ENCODE peak calls at places on chromosomes 1 and 21, in five cellular contexts. Q is adrenal gland, A is cardiac muscle cell, H is upper lobe of right lung, P is fibroblast of lung. C is an unnamed sample.

GRCh38 chr1:94481473-94481933 is 60.1 kb downstream of the F3 start:
- DNase-seq in Q (peak), A (peak), H (peak), P (peak), C (no peak)

GRCh38 chr1:231424950-231425805 is 3.1 kb upstream of the EGLN1 start:
- DNase-seq in Q (no peak), A (no peak), H (no peak), P (no peak), C (no peak)

GRCh38 chr21:42094811-42095210 is 23.7 kb downstream of the UMODL1 start:
- DNase-seq in Q (no peak), A (no peak), H (no peak), P (no peak), C (no peak)

GRCh38 chr1:116424438-116424837 is 51.4 kb downstream of the ATP1A1 start:
- DNase-seq in Q (no peak), A (no peak), H (no peak), P (no peak), C (no peak)

GRCh38 chr1:228530951-228531731 is 44.0 kb downstream of the RNF187 start:
- DNase-seq in Q (no peak), A (no peak), H (peak), P (no peak), C (no peak)

GRCh38 chr1:198636391-198636790 is 2.4 kb upstream of the PTPRC start:
- DNase-seq in Q (no peak), A (no peak), H (no peak), P (no peak), C (no peak)

GRCh38 chr1:212118167-212118871 is 82.8 kb downstream of the DTL start:
- DNase-seq in Q (no peak), A (no peak), H (no peak), P (peak), C (no peak)

GRCh38 chr1:37255111-37255795 is 219.1 kb upstream of the ZC3H12A start:
- DNase-seq in Q (peak), A (peak), H (no peak), P (no peak), C (no peak)

GRCh38 chr1:181318022-181318857 is 165.1 kb upstream of the CACNA1E start:
- DNase-seq in Q (no peak), A (peak), H (no peak), P (no peak), C (no peak)

GRCh38 chr1:47596328-47596727 is 158.5 kb downstream of the FOXD2 start:
- DNase-seq in Q (no peak), A (no peak), H (no peak), P (no peak), C (no peak)

GRCh38 chr21:39650306-39650705 is 37.6 kb downstream of the B3GALT5 start:
- DNase-seq in Q (no peak), A (no peak), H (peak), P (no peak), C (no peak)

GRCh38 chr1:38138498-38139233 is 92.1 kb upstream of the POU3F1 start:
- DNase-seq in Q (peak), A (peak), H (peak), P (peak), C (no peak)

GRCh38 chr1:10678852-10679251 is 117.6 kb downstream of the CASZ1 start:
- DNase-seq in Q (no peak), A (no peak), H (no peak), P (no peak), C (no peak)

GRCh38 chr1:87449348-87449963 is 120.8 kb downstream of the LMO4 start:
- DNase-seq in Q (peak), A (peak), H (no peak), P (peak), C (peak)

GRCh38 chr1:110196917-110197782 is 13.0 kb upstream of the KCNC4 start:
- DNase-seq in Q (peak), A (peak), H (no peak), P (no peak), C (no peak)

GRCh38 chr1:245611251-245611650 is 456.5 kb downstream of the KIF26B start:
- DNase-seq in Q (no peak), A (no peak), H (no peak), P (no peak), C (no peak)

GRCh38 chr1:40712405-40712944 is 21.0 kb downstream of the NFYC start:
- DNase-seq in Q (peak), A (no peak), H (no peak), P (no peak), C (no peak)

GRCh38 chr1:160639652-160640051 is 7.2 kb downstream of the SLAMF1 start:
- DNase-seq in Q (no peak), A (no peak), H (no peak), P (no peak), C (no peak)

GRCh38 chr1:4081806-4082645 is 182.0 kb upstream of the C1orf174 start:
- DNase-seq in Q (no peak), A (no peak), H (peak), P (no peak), C (no peak)

GRCh38 chr1:187654635-187655034 is 825.9 kb downstream of the PLA2G4A start:
- DNase-seq in Q (no peak), A (no peak), H (no peak), P (peak), C (no peak)

GRCh38 chr1:39110882-39111281 is 84.7 kb downstream of the NDUFS5 start:
- DNase-seq in Q (no peak), A (no peak), H (no peak), P (peak), C (no peak)

GRCh38 chr1:57422271-57423134 is 1.4 kb downstream of the DAB1 start:
- DNase-seq in Q (no peak), A (peak), H (no peak), P (peak), C (no peak)

GRCh38 chr1:180261524-180262160 is 31.6 kb downstream of the LHX4 start:
- DNase-seq in Q (no peak), A (no peak), H (no peak), P (peak), C (no peak)

GRCh38 chr1:233114860-233115259 is 164.4 kb downstream of the NTPCR start:
- DNase-seq in Q (no peak), A (no peak), H (no peak), P (no peak), C (no peak)

GRCh38 chr1:180693564-180694244 is 61.9 kb downstream of the XPR1 start:
- DNase-seq in Q (no peak), A (no peak), H (no peak), P (no peak), C (no peak)

GRCh38 chr1:226990133-226990716 is 50.1 kb downstream of the COQ8A start:
- DNase-seq in Q (peak), A (no peak), H (no peak), P (no peak), C (no peak)

GRCh38 chr1:238811211-238811610 is 575.2 kb upstream of the CHRM3 start:
- DNase-seq in Q (no peak), A (no peak), H (no peak), P (peak), C (no peak)

GRCh38 chr1:151936653-151937052 is 27.3 kb upstream of the THEM4 start:
- DNase-seq in Q (no peak), A (peak), H (no peak), P (no peak), C (no peak)

GRCh38 chr1:151715726-151716404 is 738 bp downstream of the CELF3 start:
- DNase-seq in Q (no peak), A (peak), H (no peak), P (no peak), C (no peak)

GRCh38 chr1:228004331-228004871 is 2.4 kb upstream of the WNT3A start:
- DNase-seq in Q (no peak), A (peak), H (no peak), P (no peak), C (no peak)

GRCh38 chr1:192633533-192634258 is 2.3 kb upstream of the RGS13 start:
- DNase-seq in Q (no peak), A (no peak), H (no peak), P (peak), C (no peak)

GRCh38 chr1:89839516-89839915 is 18.7 kb downstream of the LRRC8D start:
- DNase-seq in Q (no peak), A (no peak), H (no peak), P (no peak), C (no peak)

GRCh38 chr1:26799479-26800133 is 11.9 kb downstream of the PIGV start:
- DNase-seq in Q (peak), A (no peak), H (no peak), P (peak), C (no peak)
- TF ChIP-seq CTCF in Q (no peak), A (no peak), H (no peak), P (peak), C (no peak)

DNA sequence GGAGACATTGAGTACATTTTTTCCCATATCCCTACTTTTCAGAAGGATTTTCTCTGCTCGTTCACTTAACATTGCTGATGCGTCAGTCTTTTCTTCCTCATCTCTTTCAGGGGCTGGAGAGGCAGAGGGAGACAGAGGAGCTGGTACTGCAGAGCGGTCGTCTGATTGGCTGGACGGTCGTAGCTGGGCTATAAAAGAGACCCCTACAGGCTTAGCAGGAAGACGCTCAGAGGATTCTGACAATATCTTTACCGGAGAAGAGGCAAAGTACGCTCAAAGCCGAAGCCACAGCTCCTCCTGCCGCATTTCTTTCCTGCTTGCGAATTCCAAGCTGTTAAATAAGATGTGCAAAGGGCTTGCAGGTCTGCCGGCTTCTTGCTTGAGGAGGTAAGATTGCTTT is at the start of gene RGS4:
- DNase-seq in Q (peak), A (peak), H (no peak), P (peak), C (no peak)
- TF ChIP-seq CTCF in Q (peak), A (peak), H (peak), P (peak), C (no peak)

DNA sequence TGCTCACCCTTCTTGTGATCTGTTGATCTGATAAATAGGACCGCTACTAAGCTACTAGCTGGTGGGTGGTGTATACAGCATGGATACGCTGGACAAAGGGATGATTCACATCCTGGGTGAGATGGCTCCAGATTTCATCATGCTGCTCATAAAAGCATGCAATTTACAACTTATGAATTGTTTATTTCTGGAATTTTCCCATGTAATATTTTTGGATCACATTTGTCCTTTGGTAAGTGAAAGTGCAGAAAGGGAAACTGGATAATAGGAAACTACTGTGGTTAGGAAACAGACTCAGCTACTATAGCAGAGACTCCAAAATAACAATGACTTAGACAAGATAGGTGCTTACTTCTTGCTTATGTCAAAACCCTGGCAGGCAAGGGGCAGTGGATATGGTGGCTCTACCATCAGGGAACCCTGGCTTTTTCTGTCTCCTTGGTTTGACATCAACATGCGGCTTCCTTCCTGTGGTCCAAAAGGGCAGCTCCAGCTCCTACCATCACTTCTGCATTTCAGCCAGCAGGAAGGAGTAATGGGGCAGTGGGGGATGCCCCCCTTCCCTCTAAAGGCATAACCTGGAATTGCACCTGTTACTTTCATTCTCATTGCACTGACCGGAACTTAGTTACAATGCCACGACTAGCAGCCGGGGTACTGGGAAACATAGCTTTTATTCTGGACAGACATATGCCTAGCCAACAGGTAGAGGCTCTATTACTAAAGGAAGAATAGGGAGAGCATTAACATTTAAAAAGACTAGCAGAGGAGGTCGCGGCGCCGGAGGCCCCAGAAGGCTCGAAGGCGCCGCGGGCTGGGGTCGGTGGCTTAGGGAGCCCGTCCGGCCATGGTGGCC is 13.8 kb upstream of the AK2 start:
- DNase-seq in Q (peak), A (no peak), H (no peak), P (peak), C (no peak)
- TF ChIP-seq CTCF in Q (no peak), A (peak), H (no peak), P (peak), C (no peak)

GRCh38 chr1:222455188-222455879 is 92.6 kb downstream of the HHIPL2 start:
- DNase-seq in Q (peak), A (peak), H (peak), P (peak), C (peak)
- TF ChIP-seq CTCF in Q (peak), A (peak), H (peak), P (peak), C (peak)

GRCh38 chr21:44800103-44800502 is 1.5 kb downstream of the UBE2G2 start:
- DNase-seq in Q (no peak), A (peak), H (no peak), P (peak), C (no peak)
- TF ChIP-seq CTCF in Q (no peak), A (peak), H (peak), P (peak), C (no peak)

GRCh38 chr21:43854773-43855633 is 10.0 kb upstream of the AGPAT3 start:
- DNase-seq in Q (no peak), A (peak), H (no peak), P (no peak), C (no peak)
- TF ChIP-seq CTCF in Q (no peak), A (no peak), H (no peak), P (no peak), C (no peak)